ENCODE peak calls at places on chromosome 3, in six cellular contexts. M, L, D, P, Z and X are unnamed samples.

GRCh38 chr3:72664576-72664975 is 183.7 kb downstream of the SHQ1 start:
- DNase-seq in D (no peak), P (no peak), M (no peak), L (no peak), Z (peak), X (no peak)

GRCh38 chr3:176974303-176974702 is 223.0 kb downstream of the TBL1XR1 start:
- DNase-seq in M (no peak), L (no peak), Z (no peak), P (no peak), D (no peak), X (no peak)

GRCh38 chr3:41418961-41419691 is 219.8 kb downstream of the CTNNB1 start:
- DNase-seq in M (no peak), L (no peak), P (no peak), Z (peak), D (no peak), X (no peak)

GRCh38 chr3:136069933-136070332 is 104.4 kb downstream of the PPP2R3A start:
- DNase-seq in M (no peak), L (no peak), D (no peak), Z (no peak), P (no peak), X (no peak)

GRCh38 chr3:150352931-150353330 is 55.2 kb upstream of the TSC22D2 start:
- DNase-seq in M (no peak), L (no peak), D (no peak), Z (no peak), P (no peak), X (no peak)

GRCh38 chr3:81198766-81199165 is 562.7 kb downstream of the GBE1 start:
- DNase-seq in L (no peak), P (no peak), Z (peak), M (no peak), D (no peak), X (no peak)

GRCh38 chr3:13411186-13411860 is 8.8 kb downstream of the NUP210 start:
- DNase-seq in Z (no peak), M (no peak), P (no peak), D (no peak), L (no peak), X (no peak)

GRCh38 chr3:125644036-125645025 is 49.0 kb upstream of the OSBPL11 start:
- DNase-seq in P (no peak), L (no peak), D (no peak), M (no peak), Z (peak), X (no peak)

GRCh38 chr3:110227987-110228386 is 843.6 kb upstream of the NECTIN3 start:
- DNase-seq in L (no peak), P (no peak), M (no peak), Z (peak), D (no peak), X (no peak)

GRCh38 chr3:27533718-27534578 is 49.8 kb upstream of the SLC4A7 start:
- DNase-seq in M (peak), L (peak), Z (peak), P (peak), D (no peak), X (peak)

GRCh38 chr3:113747719-113748046 is 848 bp downstream of the ATP6V1A start:
- DNase-seq in D (no peak), Z (no peak), P (peak), L (no peak), M (no peak), X (peak)

GRCh38 chr3:86168512-86168911 is 822.4 kb downstream of the VGLL3 start:
- DNase-seq in D (no peak), P (no peak), L (no peak), Z (no peak), M (no peak), X (no peak)

GRCh38 chr3:130955481-130955880 is 61.6 kb downstream of the ATP2C1 start:
- DNase-seq in D (no peak), M (no peak), L (no peak), P (no peak), Z (no peak), X (no peak)

GRCh38 chr3:195768831-195769303 is 42.9 kb downstream of the MUC4 start:
- DNase-seq in Z (no peak), D (no peak), L (no peak), P (no peak), M (no peak), X (peak)

GRCh38 chr3:59368887-59369286 is 319.1 kb upstream of the CFAP20DC start:
- DNase-seq in Z (no peak), M (no peak), D (no peak), P (no peak), L (no peak), X (no peak)

GRCh38 chr3:38267689-38268477 is 2.3 kb downstream of the SLC22A13 start:
- DNase-seq in M (no peak), L (no peak), D (no peak), Z (no peak), P (no peak), X (no peak)

GRCh38 chr3:168989396-168989795 is 674.1 kb downstream of the MECOM start:
- DNase-seq in L (no peak), M (no peak), P (no peak), D (no peak), Z (peak), X (no peak)

GRCh38 chr3:122004123-122004522 is 17.9 kb downstream of the ILDR1 start:
- DNase-seq in Z (peak), M (no peak), D (no peak), L (no peak), P (no peak), X (no peak)

GRCh38 chr3:70999730-71000129 is 583.8 kb downstream of the FOXP1 start:
- DNase-seq in M (no peak), D (no peak), P (no peak), Z (peak), L (no peak), X (no peak)

GRCh38 chr3:188796122-188796631 is 375.6 kb upstream of the TPRG1 start:
- DNase-seq in P (peak), Z (peak), D (no peak), M (no peak), L (no peak), X (peak)

GRCh38 chr3:187802928-187803259 is 57.6 kb upstream of the BCL6 start:
- DNase-seq in Z (no peak), P (peak), M (no peak), D (no peak), L (no peak), X (peak)

GRCh38 chr3:193732391-193732790 is 139.4 kb downstream of the OPA1 start:
- DNase-seq in D (no peak), P (no peak), M (peak), L (no peak), Z (peak), X (no peak)

GRCh38 chr3:152350139-152350538 is 81.4 kb downstream of the MBNL1 start:
- DNase-seq in P (no peak), M (no peak), D (no peak), L (no peak), Z (no peak), X (no peak)

GRCh38 chr3:156251424-156251823 is 131.0 kb downstream of the KCNAB1 start:
- DNase-seq in D (no peak), L (no peak), P (no peak), Z (no peak), M (no peak), X (no peak)

GRCh38 chr3:153503873-153504272 is 341.8 kb downstream of the RAP2B start:
- DNase-seq in L (no peak), M (no peak), P (no peak), Z (no peak), D (no peak), X (no peak)

GRCh38 chr3:78633626-78634025 is 1134.2 kb downstream of the ROBO1 start:
- DNase-seq in M (no peak), D (no peak), P (no peak), L (no peak), Z (no peak), X (no peak)

GRCh38 chr3:9314796-9315195 is 48.1 kb upstream of the THUMPD3 start:
- DNase-seq in D (no peak), M (no peak), Z (no peak), L (no peak), P (no peak), X (no peak)

GRCh38 chr3:123658860-123659221 is 74.0 kb upstream of the HACD2 start:
- DNase-seq in L (no peak), D (no peak), M (no peak), P (no peak), Z (peak), X (no peak)

GRCh38 chr3:40994611-40995010 is 204.7 kb upstream of the CTNNB1 start:
- DNase-seq in L (no peak), Z (no peak), D (no peak), M (no peak), P (no peak), X (no peak)

GRCh38 chr3:36815375-36815774 is 51.0 kb upstream of the DCLK3 start:
- DNase-seq in M (peak), Z (no peak), D (no peak), L (no peak), P (no peak), X (no peak)

GRCh38 chr3:36814071-36814717 is 49.8 kb upstream of the DCLK3 start:
- DNase-seq in D (no peak), Z (peak), P (no peak), M (peak), L (no peak), X (no peak)

GRCh38 chr3:36813320-36813719 is 49.0 kb upstream of the DCLK3 start:
- DNase-seq in D (no peak), Z (no peak), P (no peak), M (peak), L (no peak), X (no peak)

GRCh38 chr3:36812240-36812639 is 47.9 kb upstream of the DCLK3 start:
- DNase-seq in P (no peak), D (no peak), Z (no peak), M (peak), L (peak), X (no peak)

GRCh38 chr3:36814776-36815175 is 50.4 kb upstream of the DCLK3 start:
- DNase-seq in D (no peak), L (no peak), P (no peak), M (peak), Z (no peak), X (no peak)
- TF ChIP-seq CTCF in D (peak), L (peak), P (no peak), M (no peak), Z (peak), X (no peak)

GRCh38 chr3:54841461-54841860 is 86.4 kb downstream of the LRTM1 start:
- DNase-seq in L (no peak), Z (no peak), P (no peak), D (no peak), M (no peak), X (no peak)

GRCh38 chr3:54843352-54843751 is 84.5 kb downstream of the LRTM1 start:
- DNase-seq in M (no peak), Z (no peak), D (no peak), P (no peak), L (no peak), X (no peak)

GRCh38 chr3:54836876-54837275 is 91.0 kb downstream of the LRTM1 start:
- DNase-seq in D (peak), L (no peak), M (no peak), P (no peak), Z (no peak), X (no peak)

GRCh38 chr3:54835701-54836100 is 92.2 kb downstream of the LRTM1 start:
- DNase-seq in M (no peak), P (no peak), Z (no peak), L (no peak), D (no peak), X (no peak)

GRCh38 chr3:54837964-54838363 is 89.9 kb downstream of the LRTM1 start:
- DNase-seq in M (no peak), D (no peak), Z (no peak), L (no peak), P (no peak), X (no peak)
- TF ChIP-seq CTCF in M (peak), D (no peak), Z (peak), L (no peak), P (no peak), X (no peak)

DNA sequence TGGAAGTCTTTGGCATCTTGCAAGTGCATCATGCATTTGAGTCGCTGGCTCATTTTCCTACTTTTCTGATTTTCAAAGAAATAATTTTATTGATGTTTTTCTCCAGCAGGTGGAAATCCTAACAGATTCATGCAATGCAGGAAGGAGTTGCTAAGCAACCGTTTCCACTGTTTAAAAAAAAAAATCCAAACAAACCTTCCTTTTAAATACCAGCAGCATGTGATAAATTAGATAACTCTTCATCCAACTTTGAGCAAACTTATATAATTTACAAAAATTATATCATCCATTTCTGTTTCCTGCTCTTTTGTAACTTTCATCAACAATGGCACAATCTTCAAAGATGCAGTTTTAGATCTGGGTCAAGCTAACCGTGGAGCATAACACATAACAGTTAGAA is 364.1 kb downstream of the MFSD1 start:
- DNase-seq in P (no peak), Z (no peak), L (no peak), D (no peak), M (no peak), X (no peak)
- TF ChIP-seq CTCF in P (no peak), Z (no peak), L (no peak), D (no peak), M (no peak), X (no peak)

DNA sequence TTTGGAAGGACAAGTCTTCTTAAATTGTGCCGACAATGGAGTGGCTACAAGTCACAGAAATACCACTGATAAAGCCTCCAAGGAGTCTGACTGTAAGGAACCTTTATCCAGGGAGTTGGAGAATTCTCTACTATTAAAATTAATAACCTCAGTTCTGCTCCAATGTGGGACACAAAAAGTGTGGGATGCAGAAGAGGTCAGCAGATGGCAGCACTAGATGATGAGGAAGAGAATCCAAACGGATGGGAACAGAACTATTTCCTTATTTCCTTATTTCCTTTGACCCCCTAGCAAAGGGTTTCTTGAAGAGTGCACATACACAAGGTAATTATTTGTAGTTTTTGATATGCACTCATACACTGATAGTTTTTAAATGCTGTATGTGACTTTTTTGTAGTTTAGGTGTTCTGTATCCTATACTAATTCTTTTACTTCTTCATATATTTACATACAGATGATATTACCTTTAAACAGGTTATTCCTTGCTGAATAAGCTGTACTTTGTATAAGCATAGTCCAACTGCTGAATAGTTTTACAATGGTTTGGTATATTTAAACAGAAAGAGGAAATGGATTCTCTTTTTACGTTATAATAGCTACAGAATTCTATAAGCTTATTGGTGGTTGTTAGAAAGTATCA is 25.6 kb upstream of the NLGN1 start:
- DNase-seq in P (no peak), Z (peak), D (peak), L (no peak), M (no peak), X (no peak)
- TF ChIP-seq CTCF in P (no peak), Z (peak), D (peak), L (peak), M (peak), X (no peak)

DNA sequence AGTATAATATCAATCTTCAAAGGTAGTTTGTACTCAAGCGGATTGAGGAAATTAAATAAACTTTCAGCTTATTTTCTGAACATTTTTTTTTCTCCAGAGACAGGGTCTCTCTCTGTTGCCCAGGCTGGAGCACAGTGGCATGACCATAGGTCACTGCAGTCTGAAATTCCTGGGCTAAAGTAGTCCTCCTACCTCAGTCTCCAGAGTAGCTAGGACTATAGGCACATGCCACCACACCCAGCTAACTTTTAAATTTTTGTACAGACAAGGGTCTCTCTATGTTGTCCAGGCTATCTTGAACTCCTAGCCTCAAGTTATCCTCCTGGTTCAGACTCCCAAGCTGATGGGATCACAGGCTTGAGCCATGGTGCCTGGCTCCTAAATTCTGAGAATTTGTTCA is 97.1 kb downstream of the FAIM start:
- DNase-seq in M (no peak), P (no peak), Z (no peak), D (no peak), L (no peak), X (no peak)
- TF ChIP-seq CTCF in M (no peak), P (no peak), Z (no peak), D (no peak), L (no peak), X (no peak)